ENCODE peak calls at places on chromosomes 6 and 20, in six cellular contexts. One of them, this sample, is unnamed.

GRCh38 chr6:16239090-16239797 is 857 bp downstream of the GMPR start:
- DNase-seq in SK-N-SH: peak
- DNase-seq in H1: no peak
- DNase-seq in astrocyte of the spinal cord: peak
- DNase-seq in thoracic aorta: peak
- DNase-seq in lower leg skin: no peak
- DNase-seq in this sample: peak

GRCh38 chr6:107641500-107641931 is 151.6 kb downstream of the SOBP start:
- DNase-seq in H1: no peak
- DNase-seq in SK-N-SH: no peak
- DNase-seq in astrocyte of the spinal cord: no peak
- DNase-seq in lower leg skin: no peak
- DNase-seq in thoracic aorta: no peak
- DNase-seq in this sample: peak

GRCh38 chr6:132392792-132393191 is 8.5 kb downstream of the MOXD1 start:
- DNase-seq in lower leg skin: no peak
- DNase-seq in SK-N-SH: no peak
- DNase-seq in H1: no peak
- DNase-seq in astrocyte of the spinal cord: no peak
- DNase-seq in thoracic aorta: no peak
- DNase-seq in this sample: peak

GRCh38 chr6:70667256-70667710 is 400 bp upstream of the SMAP1 start:
- DNase-seq in thoracic aorta: no peak
- DNase-seq in astrocyte of the spinal cord: no peak
- DNase-seq in SK-N-SH: no peak
- DNase-seq in H1: no peak
- DNase-seq in lower leg skin: no peak
- DNase-seq in this sample: no peak

GRCh38 chr6:89483111-89483720 is 50.3 kb downstream of the ANKRD6 start:
- DNase-seq in lower leg skin: no peak
- DNase-seq in thoracic aorta: peak
- DNase-seq in H1: peak
- DNase-seq in astrocyte of the spinal cord: no peak
- DNase-seq in SK-N-SH: no peak
- DNase-seq in this sample: no peak

GRCh38 chr6:15350386-15351083 is 104.7 kb downstream of the JARID2 start:
- DNase-seq in thoracic aorta: no peak
- DNase-seq in SK-N-SH: no peak
- DNase-seq in H1: no peak
- DNase-seq in astrocyte of the spinal cord: no peak
- DNase-seq in lower leg skin: no peak
- DNase-seq in this sample: peak

GRCh38 chr20:21719592-21720214 is 14.2 kb downstream of the PAX1 start:
- DNase-seq in SK-N-SH: peak
- DNase-seq in astrocyte of the spinal cord: peak
- DNase-seq in lower leg skin: peak
- DNase-seq in thoracic aorta: no peak
- DNase-seq in H1: no peak
- DNase-seq in this sample: peak

GRCh38 chr20:63080811-63081210 is 74.0 kb upstream of the BHLHE23 start:
- DNase-seq in astrocyte of the spinal cord: no peak
- DNase-seq in H1: no peak
- DNase-seq in thoracic aorta: no peak
- DNase-seq in lower leg skin: no peak
- DNase-seq in SK-N-SH: no peak
- DNase-seq in this sample: no peak

GRCh38 chr6:170505306-170505705 is 47.8 kb downstream of the PSMB1 start:
- DNase-seq in thoracic aorta: no peak
- DNase-seq in lower leg skin: no peak
- DNase-seq in astrocyte of the spinal cord: no peak
- DNase-seq in H1: no peak
- DNase-seq in SK-N-SH: no peak
- DNase-seq in this sample: no peak

GRCh38 chr6:93992976-93993375 is 573.6 kb upstream of the EPHA7 start:
- DNase-seq in thoracic aorta: no peak
- DNase-seq in SK-N-SH: no peak
- DNase-seq in lower leg skin: no peak
- DNase-seq in H1: no peak
- DNase-seq in astrocyte of the spinal cord: peak
- DNase-seq in this sample: no peak

GRCh38 chr20:16929756-16930155 is 181.6 kb downstream of the OTOR start:
- DNase-seq in thoracic aorta: no peak
- DNase-seq in H1: no peak
- DNase-seq in SK-N-SH: no peak
- DNase-seq in astrocyte of the spinal cord: peak
- DNase-seq in lower leg skin: no peak
- DNase-seq in this sample: no peak

GRCh38 chr6:110067837-110068591 is 89.9 kb downstream of the GPR6 start:
- DNase-seq in SK-N-SH: no peak
- DNase-seq in lower leg skin: no peak
- DNase-seq in astrocyte of the spinal cord: peak
- DNase-seq in thoracic aorta: no peak
- DNase-seq in H1: no peak
- DNase-seq in this sample: no peak

GRCh38 chr6:2264932-2265331 is 19.5 kb upstream of the GMDS start:
- DNase-seq in lower leg skin: no peak
- DNase-seq in H1: no peak
- DNase-seq in SK-N-SH: no peak
- DNase-seq in astrocyte of the spinal cord: no peak
- DNase-seq in thoracic aorta: no peak
- DNase-seq in this sample: peak

GRCh38 chr20:58111340-58112016 is 117.0 kb downstream of the ANKRD60 start:
- DNase-seq in lower leg skin: peak
- DNase-seq in SK-N-SH: no peak
- DNase-seq in astrocyte of the spinal cord: no peak
- DNase-seq in H1: no peak
- DNase-seq in thoracic aorta: no peak
- DNase-seq in this sample: no peak

GRCh38 chr20:61356171-61356570 is 104.1 kb downstream of the CDH4 start:
- DNase-seq in H1: no peak
- DNase-seq in thoracic aorta: no peak
- DNase-seq in astrocyte of the spinal cord: no peak
- DNase-seq in SK-N-SH: no peak
- DNase-seq in lower leg skin: no peak
- DNase-seq in this sample: no peak

GRCh38 chr20:50438986-50439407 is 71.2 kb upstream of the PTPN1 start:
- DNase-seq in lower leg skin: no peak
- DNase-seq in H1: no peak
- DNase-seq in thoracic aorta: no peak
- DNase-seq in astrocyte of the spinal cord: peak
- DNase-seq in SK-N-SH: no peak
- DNase-seq in this sample: peak

GRCh38 chr6:149305372-149305771 is 12.1 kb upstream of the TAB2 start:
- DNase-seq in H1: no peak
- DNase-seq in lower leg skin: no peak
- DNase-seq in thoracic aorta: no peak
- DNase-seq in astrocyte of the spinal cord: no peak
- DNase-seq in SK-N-SH: no peak
- DNase-seq in this sample: no peak

GRCh38 chr6:117481278-117481925 is 1.1 kb upstream of the DCBLD1 start:
- DNase-seq in lower leg skin: no peak
- DNase-seq in thoracic aorta: no peak
- DNase-seq in SK-N-SH: no peak
- DNase-seq in H1: no peak
- DNase-seq in astrocyte of the spinal cord: no peak
- DNase-seq in this sample: no peak

GRCh38 chr6:117481926-117482239 is 591 bp upstream of the DCBLD1 start:
- DNase-seq in SK-N-SH: no peak
- DNase-seq in thoracic aorta: no peak
- DNase-seq in astrocyte of the spinal cord: no peak
- DNase-seq in H1: no peak
- DNase-seq in lower leg skin: no peak
- DNase-seq in this sample: no peak

GRCh38 chr6:117480651-117481050 is 1.8 kb upstream of the DCBLD1 start:
- DNase-seq in SK-N-SH: no peak
- DNase-seq in thoracic aorta: no peak
- DNase-seq in lower leg skin: no peak
- DNase-seq in astrocyte of the spinal cord: no peak
- DNase-seq in H1: no peak
- DNase-seq in this sample: no peak

GRCh38 chr6:117478853-117479231 is 3.6 kb upstream of the DCBLD1 start:
- DNase-seq in SK-N-SH: no peak
- DNase-seq in lower leg skin: no peak
- DNase-seq in thoracic aorta: no peak
- DNase-seq in H1: no peak
- DNase-seq in astrocyte of the spinal cord: no peak
- DNase-seq in this sample: no peak

DNA sequence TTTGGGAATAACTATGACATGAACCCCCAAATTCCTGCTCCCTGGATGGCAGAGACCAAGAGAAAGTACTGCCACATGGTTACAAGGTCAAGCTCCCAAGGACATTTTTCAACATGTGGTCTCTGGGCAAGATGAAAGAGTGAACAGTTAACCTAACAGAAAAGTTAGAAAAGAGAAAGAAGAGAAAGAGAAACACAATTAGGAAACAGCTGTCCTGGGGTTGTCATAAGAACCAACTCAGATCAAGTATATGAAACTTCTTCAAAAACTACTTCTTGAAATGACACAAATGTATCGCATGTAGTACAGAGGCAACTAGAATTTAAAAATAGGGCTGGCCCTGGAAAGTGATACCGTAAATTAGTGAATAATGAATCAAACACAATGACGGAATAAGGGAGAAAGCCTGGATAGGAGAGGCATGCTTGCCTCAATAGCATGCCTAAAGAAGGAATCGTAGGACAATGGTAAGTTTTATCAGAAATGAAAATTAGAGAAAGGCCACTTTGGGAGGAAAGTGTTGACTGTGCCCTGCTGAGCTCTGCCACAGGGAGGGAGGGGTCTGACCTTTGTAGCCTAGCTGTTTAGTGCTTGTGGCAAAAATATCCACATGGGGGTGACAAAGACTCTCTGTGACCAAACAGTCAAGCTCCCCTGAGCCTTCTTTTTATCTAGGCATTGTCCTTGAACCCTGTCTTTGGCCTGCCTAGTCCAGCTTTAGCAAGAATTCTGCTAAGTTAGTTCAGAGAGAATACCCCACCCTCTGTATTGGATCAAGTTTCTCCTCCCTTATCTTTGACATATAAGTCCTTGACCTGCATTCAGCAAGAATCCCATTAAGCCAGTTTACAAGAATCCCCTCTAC is 4.3 kb upstream of the DCBLD1 start:
- DNase-seq in thoracic aorta: no peak
- DNase-seq in astrocyte of the spinal cord: no peak
- DNase-seq in lower leg skin: no peak
- DNase-seq in SK-N-SH: no peak
- DNase-seq in H1: no peak
- DNase-seq in this sample: peak
- TF ChIP-seq CTCF in thoracic aorta: no peak
- TF ChIP-seq CTCF in astrocyte of the spinal cord: peak
- TF ChIP-seq CTCF in lower leg skin: no peak
- TF ChIP-seq CTCF in SK-N-SH: peak
- TF ChIP-seq CTCF in H1: peak
- TF ChIP-seq CTCF in this sample: peak

DNA sequence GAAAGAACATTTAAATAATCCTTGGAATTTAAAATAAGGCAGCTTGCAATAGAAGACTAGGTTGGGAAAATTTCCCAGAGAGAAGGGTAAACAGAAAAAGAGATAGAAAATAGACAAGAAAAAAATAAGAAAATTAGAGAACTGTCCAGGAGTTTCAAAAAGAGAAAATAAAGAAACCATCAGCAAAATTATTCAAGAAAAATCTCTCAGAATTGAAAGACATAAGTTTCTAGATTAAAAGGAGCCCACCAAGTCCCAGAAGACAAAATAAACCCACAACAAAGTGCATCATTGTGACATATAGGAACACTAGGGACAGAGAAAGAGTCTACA is 88.6 kb upstream of the CDYL start:
- DNase-seq in lower leg skin: no peak
- DNase-seq in thoracic aorta: no peak
- DNase-seq in astrocyte of the spinal cord: no peak
- DNase-seq in SK-N-SH: no peak
- DNase-seq in H1: no peak
- DNase-seq in this sample: no peak
- H3K4me3 ChIP-seq in lower leg skin: no peak
- H3K4me3 ChIP-seq in thoracic aorta: no peak
- H3K4me3 ChIP-seq in astrocyte of the spinal cord: no peak
- H3K4me3 ChIP-seq in SK-N-SH: no peak
- H3K4me3 ChIP-seq in H1: no peak
- H3K4me3 ChIP-seq in this sample: no peak

GRCh38 chr6:52517502-52518278 is 59.2 kb downstream of the TRAM2 start:
- DNase-seq in astrocyte of the spinal cord: peak
- DNase-seq in SK-N-SH: peak
- DNase-seq in thoracic aorta: peak
- DNase-seq in lower leg skin: peak
- DNase-seq in H1: peak
- DNase-seq in this sample: peak
- TF ChIP-seq CTCF in astrocyte of the spinal cord: no peak
- TF ChIP-seq CTCF in SK-N-SH: no peak
- TF ChIP-seq CTCF in thoracic aorta: no peak
- TF ChIP-seq CTCF in lower leg skin: no peak
- TF ChIP-seq CTCF in H1: no peak
- TF ChIP-seq CTCF in this sample: no peak

GRCh38 chr6:31657406-31658157 is 1.9 kb downstream of the APOM start:
- DNase-seq in H1: no peak
- DNase-seq in astrocyte of the spinal cord: no peak
- DNase-seq in SK-N-SH: no peak
- DNase-seq in thoracic aorta: no peak
- DNase-seq in lower leg skin: no peak
- DNase-seq in this sample: no peak

GRCh38 chr6:31658158-31658688 is 2.4 kb downstream of the C6orf47 start:
- DNase-seq in astrocyte of the spinal cord: no peak
- DNase-seq in SK-N-SH: no peak
- DNase-seq in thoracic aorta: no peak
- DNase-seq in H1: no peak
- DNase-seq in lower leg skin: no peak
- DNase-seq in this sample: no peak

GRCh38 chr6:31659649-31660223 is 842 bp downstream of the C6orf47 start:
- DNase-seq in thoracic aorta: no peak
- DNase-seq in SK-N-SH: no peak
- DNase-seq in astrocyte of the spinal cord: no peak
- DNase-seq in H1: no peak
- DNase-seq in lower leg skin: no peak
- DNase-seq in this sample: peak

GRCh38 chr6:31660224-31660997 is at the start of gene C6orf47:
- DNase-seq in lower leg skin: peak
- DNase-seq in thoracic aorta: peak
- DNase-seq in SK-N-SH: peak
- DNase-seq in H1: peak
- DNase-seq in astrocyte of the spinal cord: peak
- DNase-seq in this sample: peak

DNA sequence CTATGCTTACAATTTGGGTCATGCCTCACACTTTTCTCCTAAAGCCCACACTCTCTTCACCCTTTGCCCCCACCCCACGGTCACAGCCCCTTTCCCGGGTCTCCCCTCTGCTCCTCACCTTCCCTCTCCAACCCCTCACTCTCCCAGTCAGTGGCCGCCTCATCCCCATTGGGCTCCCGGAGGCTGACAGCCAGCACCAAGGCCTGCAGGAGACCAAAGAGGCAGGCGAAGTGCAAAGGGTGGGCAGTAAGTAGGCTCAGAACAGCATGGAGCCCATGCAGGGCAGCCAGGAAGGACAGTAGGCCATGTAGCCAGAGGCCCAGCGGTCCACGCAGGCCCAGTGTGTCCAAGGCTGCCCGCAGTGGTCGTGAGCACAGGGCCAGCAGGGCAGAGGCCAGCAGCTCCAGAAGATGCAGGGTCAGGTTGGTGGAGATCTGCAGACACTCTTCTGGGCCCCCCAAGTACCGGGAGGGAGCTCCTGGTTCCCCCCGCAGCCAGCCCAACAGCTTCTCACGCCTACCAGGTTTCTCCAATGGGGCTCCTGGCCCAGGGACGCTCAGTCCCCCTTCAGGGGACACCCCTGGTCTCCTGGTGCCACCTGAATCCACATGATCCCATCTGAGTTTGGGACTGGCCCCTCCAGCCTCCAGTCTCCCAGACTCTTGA is 1.5 kb downstream of the C6orf47 start:
- DNase-seq in H1: no peak
- DNase-seq in thoracic aorta: no peak
- DNase-seq in SK-N-SH: no peak
- DNase-seq in astrocyte of the spinal cord: no peak
- DNase-seq in lower leg skin: no peak
- DNase-seq in this sample: no peak
- H3K4me3 ChIP-seq in H1: peak
- H3K4me3 ChIP-seq in thoracic aorta: peak
- H3K4me3 ChIP-seq in SK-N-SH: peak
- H3K4me3 ChIP-seq in astrocyte of the spinal cord: peak
- H3K4me3 ChIP-seq in lower leg skin: peak
- H3K4me3 ChIP-seq in this sample: peak

This sample was measured in epithelial cell of esophagus.